ENCODE peak calls at places on chromosomes 2 and 18, in four cellular contexts. N is fibroblast of mammary gland, D is AG10803, G is fibroblast of lung. W is an unnamed sample.

GRCh38 chr2:31286961-31287550 is 53.1 kb downstream of the EHD3 start:
- DNase-seq in N (no peak), D (peak; percentile 51), G (no peak), W (no peak)

GRCh38 chr2:44126106-44126797 is 42.4 kb upstream of the PPM1B start:
- DNase-seq in N (no peak), D (peak; percentile 6), G (no peak), W (no peak)

GRCh38 chr2:209426432-209426831 is 2.6 kb downstream of the MAP2 start:
- DNase-seq in N (no peak), D (no peak), G (peak; percentile 23), W (no peak)

GRCh38 chr2:239928457-239929350 is 96.4 kb downstream of the NDUFA10 start:
- DNase-seq in N (no peak), D (no peak), G (no peak), W (peak; percentile 82)

GRCh38 chr2:198312621-198313483 is 508.5 kb downstream of the PLCL1 start:
- DNase-seq in N (no peak), D (no peak), G (no peak), W (no peak)

GRCh38 chr18:58042826-58043362 is 1.1 kb upstream of the NEDD4L start:
- DNase-seq in N (no peak), D (no peak), G (no peak), W (no peak)

GRCh38 chr2:121309801-121310200 is 24.8 kb upstream of the TFCP2L1 start:
- DNase-seq in N (peak; percentile 3), D (no peak), G (no peak), W (peak; percentile 11)

GRCh38 chr2:177169810-177170514 is 42.6 kb upstream of the HNRNPA3 start:
- DNase-seq in N (no peak), D (no peak), G (no peak), W (no peak)

GRCh38 chr2:24793752-24794477 is 690 bp downstream of the CENPO start:
- DNase-seq in N (peak; percentile 33), D (no peak), G (peak; percentile 38), W (peak; percentile 73)

GRCh38 chr18:5969355-5970003 is 74.2 kb upstream of the TMEM200C start:
- DNase-seq in N (no peak), D (no peak), G (no peak), W (peak; percentile 75)

GRCh38 chr2:105143467-105144127 is 97.9 kb upstream of the GPR45 start:
- DNase-seq in N (no peak), D (no peak), G (no peak), W (no peak)

GRCh38 chr18:37553633-37554398 is 11.8 kb downstream of the CELF4 start:
- DNase-seq in N (no peak), D (no peak), G (no peak), W (no peak)

GRCh38 chr2:14350856-14351255 is 281.7 kb upstream of the LRATD1 start:
- DNase-seq in N (peak; percentile 8), D (peak; percentile 1), G (no peak), W (no peak)

DNA sequence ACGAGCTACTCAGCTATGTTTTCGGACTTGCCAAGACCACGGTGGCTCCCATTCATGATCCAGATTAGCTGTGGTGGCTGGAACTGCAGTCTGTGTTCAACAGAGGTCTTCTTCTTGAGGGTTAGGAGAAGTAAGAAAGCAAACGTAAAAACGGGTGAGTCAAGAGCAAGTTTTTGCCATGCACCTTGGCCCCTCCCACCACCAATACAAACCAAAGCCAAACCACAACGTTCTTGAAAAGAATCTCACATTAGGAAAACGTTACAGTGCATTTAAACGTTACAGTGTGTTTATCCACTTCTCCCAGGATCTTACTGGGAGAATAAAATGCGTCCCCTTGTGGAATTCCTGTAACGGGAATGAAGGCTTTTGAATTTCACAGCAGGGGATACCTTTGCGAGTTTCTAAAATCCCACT is 725 bp downstream of the FBXO48 start:
- DNase-seq in N (peak; percentile 79), D (peak; percentile 77), G (peak; percentile 45), W (no peak)
- TF ChIP-seq CTCF in N (peak; percentile 22), D (no peak), G (peak; percentile 22), W (peak; percentile 18)

DNA sequence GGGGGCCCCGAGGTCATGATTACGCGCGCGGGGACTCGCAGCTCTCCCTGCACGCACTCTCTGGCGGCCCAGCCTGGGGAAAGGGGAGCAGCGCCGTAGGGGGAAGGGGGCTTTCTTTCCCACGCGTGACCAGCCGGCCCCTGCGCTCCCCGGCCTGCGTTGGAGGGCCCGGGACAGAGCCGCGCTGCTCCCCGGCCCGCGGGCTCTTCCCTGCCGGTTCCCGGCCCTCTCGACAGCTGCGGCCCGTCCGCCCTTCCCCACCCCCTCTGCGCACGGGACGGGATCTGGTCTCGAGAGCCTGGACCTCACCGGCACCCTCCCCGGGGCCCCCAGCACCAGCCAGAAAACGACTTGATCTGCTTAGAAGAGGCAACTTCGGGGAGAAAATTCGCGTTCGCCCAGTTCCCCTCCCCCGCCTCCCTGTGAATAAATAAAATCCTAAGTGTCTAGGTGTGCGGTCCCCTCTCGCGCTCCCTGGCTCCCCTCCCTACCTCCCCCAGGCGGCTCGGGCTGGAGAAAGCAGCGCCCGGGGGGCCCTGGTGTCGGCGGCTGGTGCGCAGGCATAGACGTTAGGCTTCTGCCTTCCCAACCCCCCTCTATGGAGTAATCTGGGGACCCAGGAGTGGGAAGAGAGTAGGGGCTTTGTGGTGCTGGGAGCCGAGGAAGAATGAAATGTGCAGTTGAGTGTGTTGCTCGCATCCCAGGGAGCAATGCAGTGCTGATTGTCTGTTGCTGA is 793 bp upstream of the FIGN start:
- DNase-seq in N (peak; percentile 19), D (no peak), G (peak; percentile 25), W (peak; percentile 86)
- TF ChIP-seq CTCF in N (peak; percentile 14), D (peak; percentile 30), G (peak; percentile 0), W (peak; percentile 42)

GRCh38 chr2:20447437-20448245 is 767 bp downstream of the RHOB start:
- DNase-seq in N (peak; percentile 41), D (peak; percentile 46), G (peak; percentile 49), W (no peak)
- TF ChIP-seq CTCF in N (no peak), D (no peak), G (no peak), W (no peak)

GRCh38 chr2:37688771-37689468 is 17.5 kb upstream of the CDC42EP3 start:
- DNase-seq in N (peak; percentile 61), D (peak; percentile 83), G (peak; percentile 93), W (no peak)
- TF ChIP-seq CTCF in N (no peak), D (no peak), G (no peak), W (no peak)

DNA sequence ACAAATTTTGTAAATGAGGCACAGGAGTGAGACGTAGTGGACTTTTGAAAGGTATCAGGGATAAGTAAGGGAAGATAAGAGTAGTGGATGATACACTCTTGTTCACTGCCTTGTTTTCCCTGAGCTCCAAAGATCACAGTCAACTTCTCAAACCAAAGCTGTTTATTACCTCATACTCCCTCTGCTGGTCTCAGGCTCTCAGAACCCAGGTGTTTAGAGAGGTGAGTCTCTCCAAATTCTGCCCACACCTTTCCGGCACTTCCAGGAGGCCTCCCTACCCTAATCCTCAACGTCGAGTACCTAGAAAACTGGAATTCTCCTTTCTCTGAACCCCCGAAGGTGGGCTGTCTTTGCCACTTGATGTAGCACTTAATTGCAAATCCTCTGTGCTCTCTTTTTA is 621.1 kb downstream of the BCL11A start:
- DNase-seq in N (no peak), D (no peak), G (no peak), W (no peak)
- TF ChIP-seq CTCF in N (no peak), D (no peak), G (no peak), W (no peak)

GRCh38 chr2:142877265-142877756 is at the start of gene KYNU:
- DNase-seq in N (peak; percentile 40), D (no peak), G (peak; percentile 39), W (no peak)
- TF ChIP-seq CTCF in N (peak; percentile 5), D (no peak), G (peak; percentile 5), W (peak; percentile 14)

GRCh38 chr18:79680100-79680879 is 687 bp downstream of the CTDP1 start:
- DNase-seq in N (peak; percentile 62), D (peak; percentile 49), G (peak; percentile 45), W (no peak)
- TF ChIP-seq CTCF in N (no peak), D (no peak), G (no peak), W (no peak)

GRCh38 chr2:167333245-167333644 is 445.0 kb downstream of the XIRP2 start:
- DNase-seq in N (no peak), D (no peak), G (no peak), W (no peak)
- TF ChIP-seq CTCF in N (no peak), D (no peak), G (peak; percentile 4), W (no peak)

GRCh38 chr2:221372156-221372870 is 199.8 kb downstream of the EPHA4 start:
- DNase-seq in N (no peak), D (no peak), G (no peak), W (no peak)
- TF ChIP-seq CTCF in N (peak; percentile 19), D (peak; percentile 17), G (no peak), W (no peak)